ENCODE peak calls at places on chromosomes 5 and 9, in four cellular contexts. X is NCI-H2081, C is hypothalamus, I is right lobe of liver. R is an unnamed sample.

GRCh38 chr5:88190106-88190834 is 78.4 kb downstream of the TMEM161B start:
- DNase-seq in X (no peak), C (no peak), I (peak; percentile 33), R (peak; percentile 54)

GRCh38 chr5:172689801-172690200 is 48.7 kb downstream of the NEURL1B start:
- DNase-seq in X (no peak), C (no peak), I (no peak), R (no peak)

GRCh38 chr9:132729235-132729890 is 59.1 kb downstream of the GTF3C4 start:
- DNase-seq in X (no peak), C (no peak), I (no peak), R (no peak)

GRCh38 chr5:111512026-111512405 is 319 bp downstream of the STARD4 start:
- DNase-seq in X (peak; percentile 50), C (no peak), I (no peak), R (peak; percentile 37)

GRCh38 chr5:176943816-176944215 is 44.7 kb upstream of the HK3 start:
- DNase-seq in X (no peak), C (no peak), I (no peak), R (no peak)

GRCh38 chr9:96859461-96860198 is 5.3 kb upstream of the ZNF782 start:
- DNase-seq in X (no peak), C (no peak), I (no peak), R (no peak)

GRCh38 chr9:108108802-108109448 is 619.4 kb upstream of the KLF4 start:
- DNase-seq in X (no peak), C (no peak), I (no peak), R (no peak)

GRCh38 chr9:126693428-126693931 is 79.8 kb downstream of the LMX1B start:
- DNase-seq in X (no peak), C (no peak), I (no peak), R (no peak)

GRCh38 chr9:123250504-123250903 is 17.9 kb downstream of the STRBP start:
- DNase-seq in X (no peak), C (no peak), I (no peak), R (no peak)

GRCh38 chr9:75866273-75866871 is 24.1 kb upstream of the PCSK5 start:
- DNase-seq in X (peak; percentile 47), C (no peak), I (no peak), R (peak; percentile 36)

GRCh38 chr5:130724658-130725057 is 440.4 kb downstream of the HINT1 start:
- DNase-seq in X (no peak), C (no peak), I (no peak), R (no peak)

GRCh38 chr5:178323961-178324360 is 91.4 kb upstream of the PHYKPL start:
- DNase-seq in X (no peak), C (no peak), I (no peak), R (no peak)

GRCh38 chr5:72720205-72720604 is 96.3 kb upstream of the TNPO1 start:
- DNase-seq in X (no peak), C (no peak), I (no peak), R (no peak)

GRCh38 chr9:4615778-4616177 is 46.3 kb upstream of the PLPP6 start:
- DNase-seq in X (no peak), C (no peak), I (no peak), R (no peak)

GRCh38 chr5:168382421-168382820 is 91.0 kb downstream of the WWC1 start:
- DNase-seq in X (no peak), C (no peak), I (no peak), R (no peak)

GRCh38 chr9:124030969-124031451 is 19.4 kb downstream of the LHX2 start:
- DNase-seq in X (no peak), C (no peak), I (no peak), R (no peak)

GRCh38 chr5:91179018-91179417 is 204.1 kb downstream of the ARRDC3 start:
- DNase-seq in X (no peak), C (no peak), I (no peak), R (no peak)

GRCh38 chr5:43017438-43017820 is 22.7 kb downstream of the ANXA2R start:
- DNase-seq in X (peak; percentile 74), C (no peak), I (peak; percentile 31), R (peak; percentile 30)

GRCh38 chr9:112629890-112630485 is 87.9 kb downstream of the INIP start:
- DNase-seq in X (peak; percentile 15), C (no peak), I (no peak), R (peak; percentile 17)

GRCh38 chr9:137286980-137287383 is 9.5 kb downstream of the TOR4A start:
- DNase-seq in X (peak; percentile 58), C (no peak), I (peak; percentile 75), R (no peak)

GRCh38 chr9:123414921-123415592 is 59.1 kb downstream of the CRB2 start:
- DNase-seq in X (no peak), C (no peak), I (no peak), R (no peak)

R was measured in globus pallidus.